ENCODE peak calls at places on chromosomes 6 and 20, in four cellular contexts. C is H1, R is K562, O is GM12878. B is an unnamed sample.

GRCh38 chr6:100504786-100505737 is 40.3 kb upstream of the SIM1 start:
- DNase-seq in C (no peak), R (no peak), O (no peak), B (peak; percentile 31)

GRCh38 chr20:34315236-34315635 is 12.1 kb upstream of the AHCY start:
- DNase-seq in C (no peak), R (no peak), O (no peak), B (no peak)

GRCh38 chr20:64009811-64010387 is 26.1 kb upstream of the C20orf204 start:
- DNase-seq in C (no peak), R (no peak), O (no peak), B (no peak)

GRCh38 chr6:44630125-44631028 is 242.9 kb downstream of the CDC5L start:
- DNase-seq in C (peak; percentile 77), R (peak; percentile 81), O (no peak), B (peak; percentile 42)

GRCh38 chr6:19472850-19473249 is 364.3 kb upstream of the ID4 start:
- DNase-seq in C (peak; percentile 85), R (no peak), O (no peak), B (no peak)

GRCh38 chr6:28635547-28636158 is 110.0 kb downstream of the GPX5 start:
- DNase-seq in C (no peak), R (no peak), O (no peak), B (no peak)

GRCh38 chr6:82909551-82909950 is 156.1 kb downstream of the UBE3D start:
- DNase-seq in C (no peak), R (no peak), O (no peak), B (no peak)

GRCh38 chr6:44186691-44187025 is 28.0 kb downstream of the CAPN11 start:
- DNase-seq in C (no peak), R (no peak), O (no peak), B (no peak)

GRCh38 chr20:36737183-36737499 is 8.7 kb downstream of the NDRG3 start:
- DNase-seq in C (no peak), R (no peak), O (no peak), B (no peak)

GRCh38 chr20:58481541-58482021 is 33.6 kb downstream of the APCDD1L start:
- DNase-seq in C (peak; percentile 96), R (peak; percentile 86), O (no peak), B (peak; percentile 27)
- TF ChIP-seq EGR1 in C (no peak), R (no peak), O (no peak), B (no peak)

DNA sequence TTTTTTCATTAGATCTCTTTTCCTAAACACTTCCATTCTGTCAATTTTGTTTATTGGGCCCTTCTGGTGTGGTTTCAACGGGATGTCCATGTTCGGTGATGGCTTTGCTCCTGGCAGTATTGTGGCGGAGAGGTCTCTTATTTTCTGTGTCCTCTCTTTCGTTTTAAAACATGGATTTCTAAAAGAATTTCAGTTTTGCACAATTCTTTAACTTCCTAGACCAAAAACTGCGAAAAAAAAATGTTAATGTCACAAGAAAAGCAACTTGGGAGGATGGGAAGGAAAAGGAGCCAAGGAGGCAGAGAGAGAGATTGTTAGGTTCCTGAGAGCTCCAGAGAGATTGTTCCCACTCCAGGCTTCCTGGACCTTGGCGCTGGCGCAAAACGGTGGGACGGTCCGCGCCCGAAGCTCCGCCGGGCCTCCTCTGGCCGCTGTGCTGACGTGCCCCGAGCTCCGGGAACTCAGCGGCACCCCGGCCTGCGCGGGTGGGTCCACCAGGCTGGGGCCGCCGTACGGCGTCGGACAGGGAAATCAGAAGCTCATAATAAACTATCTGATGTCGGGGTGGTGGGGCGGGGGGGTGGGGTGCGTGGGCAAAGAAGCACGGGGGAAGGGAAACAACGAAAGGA is 887 bp upstream of the OLIG3 start:
- DNase-seq in C (no peak), R (no peak), O (no peak), B (no peak)
- TF ChIP-seq EZH2 in C (no peak), R (no peak), O (no peak), B (no peak)

GRCh38 chr6:69696273-69696672 is 100.5 kb downstream of the LMBRD1 start:
- DNase-seq in C (no peak), R (no peak), O (no peak), B (peak; percentile 8)

GRCh38 chr6:69693749-69694148 is 103.1 kb downstream of the LMBRD1 start:
- DNase-seq in C (no peak), R (no peak), O (no peak), B (no peak)

GRCh38 chr6:69704916-69705315 is 91.9 kb downstream of the LMBRD1 start:
- DNase-seq in C (no peak), R (no peak), O (no peak), B (no peak)

GRCh38 chr6:69699655-69700054 is 97.2 kb downstream of the LMBRD1 start:
- DNase-seq in C (no peak), R (no peak), O (no peak), B (no peak)
- H3K9ac ChIP-seq in C (no peak overlapping the region), R (no peak overlapping the region), O (no peak overlapping the region), B (no peak overlapping the region)

DNA sequence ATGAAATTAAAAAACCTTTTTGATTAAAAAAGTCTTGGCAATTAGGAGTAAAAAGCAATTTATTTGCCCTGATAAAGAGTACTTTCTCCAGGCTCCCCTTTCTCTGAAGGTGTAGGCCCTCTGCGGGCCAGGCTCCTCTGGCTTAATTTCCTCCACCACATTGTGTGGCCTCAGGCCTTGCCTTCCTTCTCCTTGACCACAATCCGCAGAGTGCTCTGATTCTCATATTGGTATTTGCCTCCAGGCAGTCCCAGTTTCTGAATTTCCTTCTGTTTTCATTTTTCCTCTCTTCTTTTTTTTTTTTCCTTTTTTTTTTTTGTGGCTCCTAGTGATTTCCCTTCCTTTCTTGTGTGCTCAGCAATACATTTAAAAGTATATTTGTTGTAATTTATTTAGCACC is 96.5 kb downstream of the AIG1 start:
- DNase-seq in C (no peak), R (no peak), O (no peak), B (no peak)
- TF ChIP-seq EGR1 in C (no peak), R (no peak), O (no peak), B (no peak)

GRCh38 chr20:43831496-43832065 is 83.1 kb upstream of the TOX2 start:
- DNase-seq in C (no peak), R (no peak), O (no peak), B (no peak)
- TF ChIP-seq EZH2 in C (no peak), R (no peak), O (no peak), B (no peak)

GRCh38 chr6:21496749-21497148 is 96.8 kb upstream of the SOX4 start:
- DNase-seq in C (no peak), R (no peak), O (no peak), B (no peak)

GRCh38 chr6:21491955-21492354 is 101.6 kb upstream of the SOX4 start:
- DNase-seq in C (no peak), R (no peak), O (no peak), B (no peak)

GRCh38 chr6:21494505-21494904 is 99.0 kb upstream of the SOX4 start:
- DNase-seq in C (peak; percentile 50), R (no peak), O (no peak), B (no peak)

GRCh38 chr6:21500314-21500713 is 93.2 kb upstream of the SOX4 start:
- DNase-seq in C (no peak), R (no peak), O (no peak), B (no peak)

DNA sequence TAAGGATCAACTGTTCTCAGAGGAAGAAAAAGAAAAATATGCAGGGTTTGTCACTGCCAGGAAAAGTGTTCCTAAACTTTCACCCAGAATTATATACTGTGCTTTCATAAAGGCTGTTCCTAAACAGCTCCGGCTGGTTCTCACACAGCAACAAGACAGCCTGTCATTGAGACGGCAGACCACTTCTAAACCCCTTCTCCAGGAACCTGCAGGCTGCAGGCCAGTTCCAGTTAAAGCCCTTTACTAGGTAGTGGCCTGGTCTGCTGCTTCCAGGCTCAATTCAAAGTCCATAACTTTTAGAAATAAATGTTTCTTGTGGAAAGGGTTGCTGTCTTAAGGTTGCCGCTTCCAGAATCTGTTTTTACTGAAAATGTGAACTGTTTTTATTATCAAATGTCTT is 97.3 kb upstream of the SOX4 start:
- DNase-seq in C (no peak), R (no peak), O (no peak), B (no peak)
- H3K9ac ChIP-seq in C (no peak overlapping the region), R (no peak overlapping the region), O (no peak overlapping the region), B (no peak overlapping the region)

GRCh38 chr20:50092436-50092835 is 20.5 kb downstream of the UBE2V1 start:
- DNase-seq in C (no peak), R (no peak), O (no peak), B (no peak)

GRCh38 chr20:50096237-50096636 is 16.7 kb downstream of the UBE2V1 start:
- DNase-seq in C (no peak), R (no peak), O (no peak), B (no peak)

GRCh38 chr20:50095476-50096078 is 17.4 kb downstream of the UBE2V1 start:
- DNase-seq in C (no peak), R (no peak), O (no peak), B (no peak)

GRCh38 chr20:50094522-50094921 is 18.4 kb downstream of the UBE2V1 start:
- DNase-seq in C (no peak), R (no peak), O (no peak), B (no peak)

GRCh38 chr20:50093240-50093639 is 19.7 kb downstream of the UBE2V1 start:
- DNase-seq in C (no peak), R (no peak), O (no peak), B (no peak)
- TF ChIP-seq EGR1 in C (no peak), R (no peak), O (no peak), B (no peak)

GRCh38 chr6:135182120-135182992 is 1.2 kb downstream of the MYB start:
- DNase-seq in C (peak; percentile 66), R (peak; percentile 28), O (no peak), B (no peak)

GRCh38 chr6:135180458-135181332 is at the start of gene MYB:
- DNase-seq in C (peak; percentile 81), R (peak; percentile 95), O (no peak), B (no peak)

GRCh38 chr6:135183532-135184440 is 2.7 kb downstream of the MYB start:
- DNase-seq in C (peak; percentile 79), R (peak; percentile 77), O (no peak), B (peak; percentile 83)

GRCh38 chr6:135181333-135182119 is 418 bp downstream of the MYB start:
- DNase-seq in C (no peak), R (no peak), O (no peak), B (no peak)

GRCh38 chr6:135182993-135183531 is 2.0 kb downstream of the MYB start:
- DNase-seq in C (peak; percentile 74), R (peak; percentile 76), O (no peak), B (no peak)
- TF ChIP-seq EZH2 in C (no peak), R (no peak), O (no peak), B (no peak)

DNA sequence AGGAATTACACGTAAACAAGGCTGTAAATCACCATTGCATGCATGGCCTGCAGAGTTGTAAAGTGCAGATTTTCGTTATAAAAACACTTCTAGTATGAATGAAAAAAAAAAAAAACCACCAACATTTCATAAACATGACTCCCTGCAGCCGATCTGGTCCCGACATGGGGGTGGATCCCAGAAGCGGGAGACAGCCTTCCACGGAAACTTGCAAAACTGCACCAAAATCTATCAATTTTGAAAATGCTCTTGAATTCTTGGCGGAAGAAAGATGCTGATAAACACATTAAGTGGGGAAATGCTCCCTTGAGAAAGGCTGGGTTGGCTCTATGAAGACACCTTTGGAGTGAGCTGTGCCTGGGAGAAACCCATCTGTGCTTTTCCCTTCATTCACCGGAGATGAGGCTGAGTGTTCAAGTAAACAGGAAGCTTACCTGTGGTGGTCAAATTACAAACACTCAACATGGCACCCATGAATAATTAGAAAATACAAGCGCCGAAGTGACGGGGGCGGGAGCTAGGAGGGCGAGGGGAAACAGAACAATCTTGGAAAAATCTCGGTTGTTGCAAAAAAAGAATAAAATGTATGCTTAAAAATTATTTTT is 847 bp upstream of the ANKRD60 start:
- DNase-seq in C (no peak), R (no peak), O (no peak), B (no peak)
- H3K9ac ChIP-seq in C (peak overlapping the region; percentile 74), R (no peak overlapping the region), O (no peak overlapping the region), B (no peak overlapping the region)